ENCODE peak calls at places on chromosomes 2 and 18, in six cellular contexts. One of them, this sample, is unnamed. For H3K9me2 and H3K4me1, the result is how much of the 10 kb centered on the place peaks cover.

GRCh38 chr2:148251993-148252392 is 231.1 kb downstream of the MBD5 start:
- DNase-seq in HCT116: no peak
- DNase-seq in GM23338: no peak
- DNase-seq in GM23248: no peak
- DNase-seq in SK-N-SH: no peak
- DNase-seq in MM.1S: no peak
- DNase-seq in this sample: no peak

GRCh38 chr2:162014751-162015150 is 59.3 kb downstream of the DPP4 start:
- DNase-seq in HCT116: no peak
- DNase-seq in GM23338: no peak
- DNase-seq in GM23248: no peak
- DNase-seq in SK-N-SH: no peak
- DNase-seq in MM.1S: no peak
- DNase-seq in this sample: no peak

GRCh38 chr2:66851449-66851872 is 416.5 kb downstream of the MEIS1 start:
- DNase-seq in HCT116: no peak
- DNase-seq in GM23338: no peak
- DNase-seq in GM23248: peak
- DNase-seq in SK-N-SH: no peak
- DNase-seq in MM.1S: no peak
- DNase-seq in this sample: peak

GRCh38 chr2:102358496-102358895 is 2.9 kb downstream of the IL18R1 start:
- DNase-seq in HCT116: no peak
- DNase-seq in GM23338: no peak
- DNase-seq in GM23248: no peak
- DNase-seq in SK-N-SH: no peak
- DNase-seq in MM.1S: no peak
- DNase-seq in this sample: no peak

GRCh38 chr18:63236417-63236816 is 83.2 kb downstream of the BCL2 start:
- DNase-seq in HCT116: no peak
- DNase-seq in GM23338: no peak
- DNase-seq in GM23248: no peak
- DNase-seq in SK-N-SH: no peak
- DNase-seq in MM.1S: no peak
- DNase-seq in this sample: no peak

GRCh38 chr2:168552450-168552856 is 96.4 kb downstream of the CERS6 start:
- DNase-seq in HCT116: no peak
- DNase-seq in GM23338: peak
- DNase-seq in GM23248: no peak
- DNase-seq in SK-N-SH: no peak
- DNase-seq in MM.1S: peak
- DNase-seq in this sample: no peak

GRCh38 chr2:60679059-60679780 is 76.8 kb upstream of the PAPOLG start:
- DNase-seq in HCT116: no peak
- DNase-seq in GM23338: no peak
- DNase-seq in GM23248: no peak
- DNase-seq in SK-N-SH: no peak
- DNase-seq in MM.1S: peak
- DNase-seq in this sample: no peak

GRCh38 chr18:9520666-9521065 is 45.4 kb downstream of the RALBP1 start:
- DNase-seq in HCT116: no peak
- DNase-seq in GM23338: no peak
- DNase-seq in GM23248: no peak
- DNase-seq in SK-N-SH: no peak
- DNase-seq in MM.1S: no peak
- DNase-seq in this sample: no peak

GRCh38 chr18:63022429-63023022 is 297.0 kb downstream of the BCL2 start:
- DNase-seq in HCT116: no peak
- DNase-seq in GM23338: peak
- DNase-seq in GM23248: peak
- DNase-seq in SK-N-SH: peak
- DNase-seq in MM.1S: no peak
- DNase-seq in this sample: no peak

GRCh38 chr2:216944733-216945132 is 84.9 kb upstream of the TNP1 start:
- DNase-seq in HCT116: no peak
- DNase-seq in GM23338: no peak
- DNase-seq in GM23248: no peak
- DNase-seq in SK-N-SH: no peak
- DNase-seq in MM.1S: no peak
- DNase-seq in this sample: no peak

GRCh38 chr2:179440642-179441251 is 176.1 kb upstream of the SESTD1 start:
- DNase-seq in HCT116: peak
- DNase-seq in GM23338: peak
- DNase-seq in GM23248: peak
- DNase-seq in SK-N-SH: peak
- DNase-seq in MM.1S: peak
- DNase-seq in this sample: peak

GRCh38 chr2:234308814-234309195 is 188.1 kb downstream of the ARL4C start:
- DNase-seq in HCT116: no peak
- DNase-seq in GM23338: no peak
- DNase-seq in GM23248: no peak
- DNase-seq in SK-N-SH: no peak
- DNase-seq in MM.1S: no peak
- DNase-seq in this sample: peak

GRCh38 chr2:217785544-217786045 is 217.2 kb downstream of the TNS1 start:
- DNase-seq in HCT116: peak
- DNase-seq in GM23338: peak
- DNase-seq in GM23248: peak
- DNase-seq in SK-N-SH: peak
- DNase-seq in MM.1S: peak
- DNase-seq in this sample: peak

GRCh38 chr18:37334494-37335125 is 231.0 kb downstream of the CELF4 start:
- DNase-seq in HCT116: no peak
- DNase-seq in GM23338: no peak
- DNase-seq in GM23248: peak
- DNase-seq in SK-N-SH: peak
- DNase-seq in MM.1S: no peak
- DNase-seq in this sample: no peak

GRCh38 chr2:145006957-145007672 is 487.2 kb upstream of the ZEB2 start:
- DNase-seq in HCT116: no peak
- DNase-seq in GM23338: no peak
- DNase-seq in GM23248: peak
- DNase-seq in SK-N-SH: no peak
- DNase-seq in MM.1S: no peak
- DNase-seq in this sample: peak

GRCh38 chr2:206990335-206990734 is 51.0 kb downstream of the CPO start:
- DNase-seq in HCT116: no peak
- DNase-seq in GM23338: no peak
- DNase-seq in GM23248: no peak
- DNase-seq in SK-N-SH: no peak
- DNase-seq in MM.1S: no peak
- DNase-seq in this sample: no peak

GRCh38 chr2:232667989-232668583 is 29.0 kb upstream of the GIGYF2 start:
- DNase-seq in HCT116: no peak
- DNase-seq in GM23338: no peak
- DNase-seq in GM23248: no peak
- DNase-seq in SK-N-SH: no peak
- DNase-seq in MM.1S: no peak
- DNase-seq in this sample: peak

GRCh38 chr2:68769586-68770270 is 35.1 kb downstream of the ARHGAP25 start:
- DNase-seq in HCT116: no peak
- DNase-seq in GM23338: peak
- DNase-seq in GM23248: no peak
- DNase-seq in SK-N-SH: no peak
- DNase-seq in MM.1S: no peak
- DNase-seq in this sample: no peak

GRCh38 chr2:168939061-168939460 is 38.0 kb downstream of the G6PC2 start:
- DNase-seq in HCT116: no peak
- DNase-seq in GM23338: no peak
- DNase-seq in GM23248: no peak
- DNase-seq in SK-N-SH: no peak
- DNase-seq in MM.1S: no peak
- DNase-seq in this sample: no peak

GRCh38 chr18:22685788-22686187 is 247.3 kb upstream of the RBBP8 start:
- DNase-seq in HCT116: no peak
- DNase-seq in GM23338: no peak
- DNase-seq in GM23248: no peak
- DNase-seq in SK-N-SH: no peak
- DNase-seq in MM.1S: no peak
- DNase-seq in this sample: no peak

GRCh38 chr18:22683786-22684185 is 249.3 kb upstream of the RBBP8 start:
- DNase-seq in HCT116: no peak
- DNase-seq in GM23338: no peak
- DNase-seq in GM23248: no peak
- DNase-seq in SK-N-SH: no peak
- DNase-seq in MM.1S: no peak
- DNase-seq in this sample: no peak

GRCh38 chr18:22683196-22683676 is 249.9 kb upstream of the RBBP8 start:
- DNase-seq in HCT116: no peak
- DNase-seq in GM23338: no peak
- DNase-seq in GM23248: peak
- DNase-seq in SK-N-SH: no peak
- DNase-seq in MM.1S: no peak
- DNase-seq in this sample: peak

GRCh38 chr18:22682720-22683119 is 250.4 kb upstream of the RBBP8 start:
- DNase-seq in HCT116: no peak
- DNase-seq in GM23338: no peak
- DNase-seq in GM23248: no peak
- DNase-seq in SK-N-SH: no peak
- DNase-seq in MM.1S: no peak
- DNase-seq in this sample: no peak

DNA sequence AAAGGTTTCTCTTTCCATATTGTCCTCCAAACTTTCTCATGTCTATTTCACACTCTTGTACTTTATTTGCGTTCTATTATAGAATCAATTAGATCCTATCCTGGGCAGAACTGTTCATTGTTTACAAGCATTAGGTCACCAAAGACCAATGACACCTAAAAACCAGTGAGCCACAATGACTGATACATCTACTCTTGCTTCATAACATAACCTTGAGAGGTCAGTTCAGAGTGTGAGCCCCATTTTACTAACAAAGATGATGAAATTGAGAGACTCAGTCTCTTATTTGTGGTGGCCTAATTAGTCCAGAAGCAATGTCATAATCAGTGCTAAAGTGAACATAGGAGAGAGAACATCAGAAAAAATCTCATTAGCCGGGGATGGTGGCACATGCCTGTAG is 248.9 kb upstream of the RBBP8 start:
- DNase-seq in HCT116: no peak
- DNase-seq in GM23338: no peak
- DNase-seq in GM23248: no peak
- DNase-seq in SK-N-SH: no peak
- DNase-seq in MM.1S: no peak
- DNase-seq in this sample: no peak
- TF ChIP-seq EZH2phosphoT487 in HCT116: no peak
- TF ChIP-seq EZH2phosphoT487 in GM23338: no peak
- TF ChIP-seq EZH2phosphoT487 in GM23248: no peak
- TF ChIP-seq EZH2phosphoT487 in SK-N-SH: no peak
- TF ChIP-seq EZH2phosphoT487 in MM.1S: no peak
- TF ChIP-seq EZH2phosphoT487 in this sample: no peak

GRCh38 chr2:12702661-12703121 is 14.0 kb upstream of the TRIB2 start:
- DNase-seq in HCT116: no peak
- DNase-seq in GM23338: no peak
- DNase-seq in GM23248: peak
- DNase-seq in SK-N-SH: no peak
- DNase-seq in MM.1S: no peak
- DNase-seq in this sample: peak

GRCh38 chr2:12704378-12704777 is 12.4 kb upstream of the TRIB2 start:
- DNase-seq in HCT116: no peak
- DNase-seq in GM23338: no peak
- DNase-seq in GM23248: peak
- DNase-seq in SK-N-SH: no peak
- DNase-seq in MM.1S: no peak
- DNase-seq in this sample: peak

GRCh38 chr2:12701786-12702660 is 14.7 kb upstream of the TRIB2 start:
- DNase-seq in HCT116: no peak
- DNase-seq in GM23338: no peak
- DNase-seq in GM23248: peak
- DNase-seq in SK-N-SH: no peak
- DNase-seq in MM.1S: no peak
- DNase-seq in this sample: peak

GRCh38 chr2:12705742-12706141 is 11.0 kb upstream of the TRIB2 start:
- DNase-seq in HCT116: no peak
- DNase-seq in GM23338: no peak
- DNase-seq in GM23248: no peak
- DNase-seq in SK-N-SH: no peak
- DNase-seq in MM.1S: no peak
- DNase-seq in this sample: no peak

GRCh38 chr2:12705230-12705629 is 11.5 kb upstream of the TRIB2 start:
- DNase-seq in HCT116: no peak
- DNase-seq in GM23338: no peak
- DNase-seq in GM23248: no peak
- DNase-seq in SK-N-SH: no peak
- DNase-seq in MM.1S: no peak
- DNase-seq in this sample: no peak
- H3K9me2 ChIP-seq in HCT116: under half
- H3K9me2 ChIP-seq in GM23338: under half
- H3K9me2 ChIP-seq in GM23248: under half
- H3K9me2 ChIP-seq in SK-N-SH: under half
- H3K9me2 ChIP-seq in MM.1S: under half
- H3K9me2 ChIP-seq in this sample: under half

GRCh38 chr18:79795446-79795845 is 2.3 kb upstream of the KCNG2 start:
- DNase-seq in HCT116: no peak
- DNase-seq in GM23338: no peak
- DNase-seq in GM23248: no peak
- DNase-seq in SK-N-SH: no peak
- DNase-seq in MM.1S: no peak
- DNase-seq in this sample: no peak
- H3K4me1 ChIP-seq in HCT116: under half
- H3K4me1 ChIP-seq in GM23338: under half
- H3K4me1 ChIP-seq in GM23248: under half
- H3K4me1 ChIP-seq in SK-N-SH: under half
- H3K4me1 ChIP-seq in MM.1S: under half
- H3K4me1 ChIP-seq in this sample: under half

DNA sequence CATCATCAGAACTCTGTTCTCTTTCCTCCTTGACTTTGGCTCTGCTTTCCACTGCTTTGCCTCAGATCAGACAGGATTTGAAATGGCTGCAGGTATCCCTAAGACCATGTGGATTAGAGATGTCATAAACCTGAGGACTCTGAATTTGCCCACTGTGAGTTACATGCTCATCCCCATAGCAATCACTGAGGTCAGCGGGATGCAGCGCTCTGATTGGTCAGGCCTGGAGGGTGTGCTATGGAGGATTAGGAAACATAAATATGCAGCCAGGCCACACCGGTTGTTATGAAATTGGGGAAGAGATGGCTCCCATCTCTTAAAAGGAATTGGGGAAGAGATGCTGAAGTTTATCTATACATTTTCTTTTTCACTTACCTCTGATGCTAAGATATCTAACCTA is 73.7 kb upstream of the DNAJC10 start:
- DNase-seq in HCT116: peak
- DNase-seq in GM23338: peak
- DNase-seq in GM23248: peak
- DNase-seq in SK-N-SH: peak
- DNase-seq in MM.1S: peak
- DNase-seq in this sample: peak
- TF ChIP-seq EZH2phosphoT487 in HCT116: no peak
- TF ChIP-seq EZH2phosphoT487 in GM23338: no peak
- TF ChIP-seq EZH2phosphoT487 in GM23248: no peak
- TF ChIP-seq EZH2phosphoT487 in SK-N-SH: no peak
- TF ChIP-seq EZH2phosphoT487 in MM.1S: no peak
- TF ChIP-seq EZH2phosphoT487 in this sample: no peak

This sample was measured in PC-3.